ENCODE peak calls at places on chromosomes 16 and 17, in six cellular contexts. O is frontal cortex; Q is activated CD4-positive, alpha-beta T cell treated with anti-CD3 and anti-CD28 coated beads for 1 hour; H is CD8-positive, alpha-beta memory T cell; D is HT-29; L is astrocyte of the spinal cord. Z is an unnamed sample.

GRCh38 chr16:30417447-30418349 is 10.3 kb downstream of the ZNF771 start:
- DNase-seq in O (peak), Q (peak), H (peak), D (peak), L (peak), Z (no peak)

GRCh38 chr17:3554440-3554839 is 3.2 kb downstream of the TRPV3 start:
- DNase-seq in O (no peak), Q (no peak), H (no peak), D (no peak), L (no peak), Z (no peak)

GRCh38 chr17:44887016-44887415 is 12.2 kb downstream of the EFTUD2 start:
- DNase-seq in O (no peak), Q (no peak), H (no peak), D (no peak), L (no peak), Z (no peak)

GRCh38 chr17:15019158-15019557 is 246.0 kb downstream of the PMP22 start:
- DNase-seq in O (no peak), Q (no peak), H (no peak), D (no peak), L (no peak), Z (no peak)

GRCh38 chr16:27404163-27404823 is 2.3 kb downstream of the IL21R start:
- DNase-seq in O (no peak), Q (no peak), H (no peak), D (no peak), L (no peak), Z (no peak)

GRCh38 chr17:73404246-73404645 is 92.4 kb upstream of the CDC42EP4 start:
- DNase-seq in O (no peak), Q (no peak), H (no peak), D (no peak), L (no peak), Z (no peak)

GRCh38 chr17:48150602-48151001 is 43.0 kb downstream of the SNX11 start:
- DNase-seq in O (no peak), Q (no peak), H (no peak), D (no peak), L (no peak), Z (no peak)

GRCh38 chr17:18937981-18938691 is 13.8 kb upstream of the SLC5A10 start:
- DNase-seq in O (no peak), Q (no peak), H (no peak), D (peak), L (no peak), Z (no peak)

GRCh38 chr17:6711681-6712057 is 1.5 kb downstream of the SLC13A5 start:
- DNase-seq in O (no peak), Q (no peak), H (no peak), D (no peak), L (no peak), Z (no peak)

GRCh38 chr17:68293490-68294195 is 2.3 kb downstream of the ARSG start:
- DNase-seq in O (no peak), Q (no peak), H (no peak), D (no peak), L (no peak), Z (no peak)

GRCh38 chr17:75845058-75845711 is 981 bp upstream of the UNC13D start:
- DNase-seq in O (peak), Q (peak), H (peak), D (peak), L (peak), Z (peak)

GRCh38 chr16:3304370-3304769 is 860 bp downstream of the TIGD7 start:
- DNase-seq in O (no peak), Q (no peak), H (no peak), D (no peak), L (no peak), Z (no peak)

GRCh38 chr17:63275968-63276349 is 170.1 kb downstream of the CYB561 start:
- DNase-seq in O (no peak), Q (no peak), H (no peak), D (no peak), L (no peak), Z (no peak)

GRCh38 chr17:57723427-57724037 is 21.6 kb downstream of the CCDC182 start:
- DNase-seq in O (no peak), Q (no peak), H (no peak), D (no peak), L (no peak), Z (no peak)

GRCh38 chr17:57114085-57114673 is 29.1 kb downstream of the AKAP1 start:
- DNase-seq in O (no peak), Q (peak), H (peak), D (peak), L (no peak), Z (peak)

GRCh38 chr17:199195-199604 is 17.8 kb upstream of the DOC2B start:
- DNase-seq in O (no peak), Q (no peak), H (no peak), D (no peak), L (peak), Z (no peak)

GRCh38 chr16:70691223-70692129 is 5.6 kb upstream of the MTSS2 start:
- DNase-seq in O (peak), Q (no peak), H (no peak), D (peak), L (peak), Z (peak)

GRCh38 chr17:40361925-40362695 is 2.4 kb downstream of the GJD3 start:
- DNase-seq in O (no peak), Q (no peak), H (no peak), D (no peak), L (no peak), Z (no peak)

GRCh38 chr17:82876149-82876548 is 36.3 kb upstream of the ZNF750 start:
- DNase-seq in O (no peak), Q (no peak), H (no peak), D (peak), L (peak), Z (peak)

GRCh38 chr17:4721203-4722135 is 9.8 kb upstream of the MED11 start:
- DNase-seq in O (no peak), Q (no peak), H (peak), D (peak), L (peak), Z (no peak)

GRCh38 chr16:55678061-55678935 is 22.5 kb downstream of the SLC6A2 start:
- DNase-seq in O (no peak), Q (no peak), H (no peak), D (no peak), L (no peak), Z (no peak)

GRCh38 chr16:14062261-14062660 is 8.9 kb upstream of the MRTFB start:
- DNase-seq in O (no peak), Q (no peak), H (no peak), D (no peak), L (no peak), Z (no peak)

GRCh38 chr16:381788-382717 is at the start of gene PGAP6:
- DNase-seq in O (peak), Q (peak), H (peak), D (peak), L (no peak), Z (peak)

GRCh38 chr16:8184854-8185253 is 405.5 kb downstream of the TMEM114 start:
- DNase-seq in O (no peak), Q (no peak), H (no peak), D (no peak), L (no peak), Z (no peak)

GRCh38 chr16:75114946-75115825 is 1.4 kb downstream of the LDHD start:
- DNase-seq in O (no peak), Q (no peak), H (no peak), D (no peak), L (no peak), Z (no peak)